ENCODE peak calls at places on chromosome 12, in seven cellular contexts. One of them, this sample, is unnamed. For H3K27me3, the result is how much of the 10 kb centered on the place peaks cover.

GRCh38 chr12:118220697-118221096 is 84.8 kb downstream of the PEBP1 start:
- DNase-seq in fibroblast of lung: peak
- DNase-seq in tibial nerve: no peak
- DNase-seq in AG04450: peak
- DNase-seq in heart left ventricle: no peak
- DNase-seq in vagina: no peak
- DNase-seq in tibial artery: no peak
- DNase-seq in this sample: no peak

GRCh38 chr12:93108958-93109357 is 179.9 kb upstream of the EEA1 start:
- DNase-seq in tibial nerve: no peak
- DNase-seq in heart left ventricle: no peak
- DNase-seq in fibroblast of lung: peak
- DNase-seq in AG04450: no peak
- DNase-seq in tibial artery: no peak
- DNase-seq in vagina: no peak
- DNase-seq in this sample: no peak

GRCh38 chr12:68972570-68972969 is 39.6 kb upstream of the CPM start:
- DNase-seq in heart left ventricle: no peak
- DNase-seq in AG04450: no peak
- DNase-seq in tibial artery: no peak
- DNase-seq in fibroblast of lung: no peak
- DNase-seq in vagina: no peak
- DNase-seq in tibial nerve: no peak
- DNase-seq in this sample: no peak

GRCh38 chr12:55002355-55002754 is 17.4 kb upstream of the NEUROD4 start:
- DNase-seq in tibial nerve: no peak
- DNase-seq in AG04450: no peak
- DNase-seq in fibroblast of lung: no peak
- DNase-seq in heart left ventricle: no peak
- DNase-seq in vagina: no peak
- DNase-seq in tibial artery: no peak
- DNase-seq in this sample: no peak

GRCh38 chr12:100359822-100360221 is 2.9 kb downstream of the SLC17A8 start:
- DNase-seq in tibial artery: no peak
- DNase-seq in fibroblast of lung: peak
- DNase-seq in heart left ventricle: no peak
- DNase-seq in vagina: no peak
- DNase-seq in tibial nerve: no peak
- DNase-seq in AG04450: no peak
- DNase-seq in this sample: no peak

GRCh38 chr12:42332301-42332894 is 6.4 kb downstream of the PPHLN1 start:
- DNase-seq in AG04450: no peak
- DNase-seq in heart left ventricle: no peak
- DNase-seq in vagina: no peak
- DNase-seq in fibroblast of lung: peak
- DNase-seq in tibial nerve: no peak
- DNase-seq in tibial artery: no peak
- DNase-seq in this sample: peak

GRCh38 chr12:9787340-9787737 is 26.6 kb upstream of the CD69 start:
- DNase-seq in fibroblast of lung: peak
- DNase-seq in AG04450: no peak
- DNase-seq in tibial nerve: no peak
- DNase-seq in heart left ventricle: no peak
- DNase-seq in tibial artery: no peak
- DNase-seq in vagina: no peak
- DNase-seq in this sample: no peak

GRCh38 chr12:76020281-76020680 is 11.3 kb downstream of the PHLDA1 start:
- DNase-seq in AG04450: no peak
- DNase-seq in vagina: no peak
- DNase-seq in tibial nerve: no peak
- DNase-seq in tibial artery: no peak
- DNase-seq in heart left ventricle: no peak
- DNase-seq in fibroblast of lung: peak
- DNase-seq in this sample: no peak

GRCh38 chr12:105469182-105469581 is 138.7 kb downstream of the C12orf75 start:
- DNase-seq in AG04450: no peak
- DNase-seq in tibial artery: no peak
- DNase-seq in tibial nerve: no peak
- DNase-seq in heart left ventricle: no peak
- DNase-seq in vagina: no peak
- DNase-seq in fibroblast of lung: no peak
- DNase-seq in this sample: no peak

GRCh38 chr12:22190-22529 is 44.4 kb upstream of the IQSEC3 start:
- DNase-seq in tibial artery: peak
- DNase-seq in vagina: peak
- DNase-seq in tibial nerve: no peak
- DNase-seq in AG04450: no peak
- DNase-seq in fibroblast of lung: no peak
- DNase-seq in heart left ventricle: no peak
- DNase-seq in this sample: no peak

GRCh38 chr12:105445261-105446015 is 114.9 kb downstream of the C12orf75 start:
- DNase-seq in tibial artery: no peak
- DNase-seq in fibroblast of lung: peak
- DNase-seq in heart left ventricle: no peak
- DNase-seq in AG04450: no peak
- DNase-seq in tibial nerve: no peak
- DNase-seq in vagina: no peak
- DNase-seq in this sample: no peak

GRCh38 chr12:51752490-51752889 is 96.0 kb downstream of the FIGNL2 start:
- DNase-seq in vagina: no peak
- DNase-seq in heart left ventricle: peak
- DNase-seq in AG04450: peak
- DNase-seq in tibial artery: no peak
- DNase-seq in tibial nerve: peak
- DNase-seq in fibroblast of lung: peak
- DNase-seq in this sample: no peak

GRCh38 chr12:121784460-121784859 is 9.0 kb downstream of the RHOF start:
- DNase-seq in AG04450: no peak
- DNase-seq in vagina: no peak
- DNase-seq in tibial artery: no peak
- DNase-seq in heart left ventricle: no peak
- DNase-seq in fibroblast of lung: peak
- DNase-seq in tibial nerve: no peak
- DNase-seq in this sample: no peak

DNA sequence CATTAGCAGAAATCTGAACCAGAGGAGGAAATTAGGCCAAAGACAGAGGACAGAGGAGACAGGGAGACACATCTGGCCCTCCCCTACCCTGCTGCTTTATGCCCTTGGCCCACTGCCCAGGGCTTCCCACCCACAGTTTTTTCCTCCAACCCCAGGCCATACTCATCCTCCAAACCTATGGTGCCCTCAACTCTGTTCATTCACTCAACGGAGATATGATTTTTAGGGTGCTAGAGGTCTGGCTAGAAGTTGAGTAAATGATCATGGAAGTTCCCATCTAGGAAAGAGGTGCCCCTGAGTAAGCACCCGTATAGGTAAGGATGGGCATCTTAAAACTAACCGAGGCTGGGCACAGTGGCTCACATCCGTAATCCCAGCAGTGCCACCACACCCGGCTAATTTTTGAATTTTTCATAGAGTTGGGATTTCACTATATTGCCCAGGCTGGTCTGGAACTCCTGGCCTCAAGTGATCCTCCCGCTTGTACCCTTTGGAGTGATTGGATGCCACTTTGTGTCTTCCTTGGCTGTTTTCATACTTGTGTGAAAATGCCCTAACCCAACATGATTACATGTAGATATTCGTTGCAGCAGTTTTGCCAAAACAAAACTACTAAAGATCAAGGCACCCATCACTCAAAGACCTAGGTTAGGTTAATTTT is 4.4 kb downstream of the KRT18 start:
- DNase-seq in tibial nerve: no peak
- DNase-seq in tibial artery: no peak
- DNase-seq in heart left ventricle: no peak
- DNase-seq in vagina: no peak
- DNase-seq in AG04450: no peak
- DNase-seq in fibroblast of lung: no peak
- DNase-seq in this sample: no peak
- H3K4me3 ChIP-seq in tibial nerve: no peak
- H3K4me3 ChIP-seq in tibial artery: no peak
- H3K4me3 ChIP-seq in heart left ventricle: no peak
- H3K4me3 ChIP-seq in vagina: no peak
- H3K4me3 ChIP-seq in AG04450: no peak
- H3K4me3 ChIP-seq in fibroblast of lung: no peak
- H3K4me3 ChIP-seq in this sample: no peak

GRCh38 chr12:132478433-132478803 is 11.5 kb upstream of the FBRSL1 start:
- DNase-seq in fibroblast of lung: no peak
- DNase-seq in tibial nerve: no peak
- DNase-seq in AG04450: no peak
- DNase-seq in vagina: no peak
- DNase-seq in heart left ventricle: peak
- DNase-seq in tibial artery: no peak
- DNase-seq in this sample: no peak
- H3K27me3 ChIP-seq in fibroblast of lung: under half
- H3K27me3 ChIP-seq in tibial nerve: under half
- H3K27me3 ChIP-seq in AG04450: under half
- H3K27me3 ChIP-seq in vagina: under half
- H3K27me3 ChIP-seq in heart left ventricle: under half
- H3K27me3 ChIP-seq in tibial artery: half or more
- H3K27me3 ChIP-seq in this sample: under half

GRCh38 chr12:109449845-109450532 is 27.1 kb downstream of the KCTD10 start:
- DNase-seq in vagina: no peak
- DNase-seq in tibial nerve: no peak
- DNase-seq in fibroblast of lung: no peak
- DNase-seq in tibial artery: no peak
- DNase-seq in AG04450: no peak
- DNase-seq in heart left ventricle: no peak
- DNase-seq in this sample: no peak
- TF ChIP-seq CTCF in vagina: no peak
- TF ChIP-seq CTCF in tibial nerve: no peak
- TF ChIP-seq CTCF in fibroblast of lung: no peak
- TF ChIP-seq CTCF in tibial artery: no peak
- TF ChIP-seq CTCF in AG04450: no peak
- TF ChIP-seq CTCF in heart left ventricle: no peak
- TF ChIP-seq CTCF in this sample: peak

DNA sequence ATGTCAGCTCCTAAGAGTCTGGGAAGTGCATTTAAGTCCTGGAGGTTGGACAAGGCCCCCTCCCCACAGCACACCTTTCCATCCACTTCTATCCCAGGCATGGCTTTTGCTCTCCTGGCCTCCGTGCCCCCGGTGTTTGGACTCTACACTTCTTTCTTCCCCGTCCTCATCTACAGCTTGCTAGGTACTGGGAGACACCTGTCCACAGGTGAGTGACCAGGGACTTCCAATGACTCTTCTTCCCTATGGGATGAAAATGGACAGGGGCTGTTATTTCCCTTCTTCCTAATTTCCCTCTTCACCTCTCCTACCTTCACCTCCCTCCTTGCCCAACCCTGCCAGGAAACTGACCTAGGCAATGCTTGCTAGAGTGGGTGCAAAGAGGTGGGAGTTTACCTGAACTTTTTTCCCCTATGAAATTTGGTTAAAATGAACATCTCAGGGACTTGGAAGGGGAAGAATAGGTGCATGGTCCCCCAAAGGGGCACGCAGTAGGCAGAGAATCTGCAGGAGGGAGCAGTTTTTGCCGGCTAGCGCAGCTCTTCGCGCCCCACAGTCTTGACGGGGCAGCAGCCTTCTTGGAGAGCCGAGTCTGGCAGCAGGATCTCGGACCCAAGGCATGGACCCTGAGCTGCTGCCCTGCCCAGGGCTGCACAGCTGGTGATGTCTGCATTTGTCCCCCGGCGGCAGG is 9.2 kb downstream of the ARHGEF25 start:
- DNase-seq in heart left ventricle: no peak
- DNase-seq in fibroblast of lung: no peak
- DNase-seq in vagina: no peak
- DNase-seq in AG04450: no peak
- DNase-seq in tibial nerve: no peak
- DNase-seq in tibial artery: no peak
- DNase-seq in this sample: no peak
- H3K4me3 ChIP-seq in heart left ventricle: peak
- H3K4me3 ChIP-seq in fibroblast of lung: no peak
- H3K4me3 ChIP-seq in vagina: no peak
- H3K4me3 ChIP-seq in AG04450: no peak
- H3K4me3 ChIP-seq in tibial nerve: no peak
- H3K4me3 ChIP-seq in tibial artery: no peak
- H3K4me3 ChIP-seq in this sample: no peak

DNA sequence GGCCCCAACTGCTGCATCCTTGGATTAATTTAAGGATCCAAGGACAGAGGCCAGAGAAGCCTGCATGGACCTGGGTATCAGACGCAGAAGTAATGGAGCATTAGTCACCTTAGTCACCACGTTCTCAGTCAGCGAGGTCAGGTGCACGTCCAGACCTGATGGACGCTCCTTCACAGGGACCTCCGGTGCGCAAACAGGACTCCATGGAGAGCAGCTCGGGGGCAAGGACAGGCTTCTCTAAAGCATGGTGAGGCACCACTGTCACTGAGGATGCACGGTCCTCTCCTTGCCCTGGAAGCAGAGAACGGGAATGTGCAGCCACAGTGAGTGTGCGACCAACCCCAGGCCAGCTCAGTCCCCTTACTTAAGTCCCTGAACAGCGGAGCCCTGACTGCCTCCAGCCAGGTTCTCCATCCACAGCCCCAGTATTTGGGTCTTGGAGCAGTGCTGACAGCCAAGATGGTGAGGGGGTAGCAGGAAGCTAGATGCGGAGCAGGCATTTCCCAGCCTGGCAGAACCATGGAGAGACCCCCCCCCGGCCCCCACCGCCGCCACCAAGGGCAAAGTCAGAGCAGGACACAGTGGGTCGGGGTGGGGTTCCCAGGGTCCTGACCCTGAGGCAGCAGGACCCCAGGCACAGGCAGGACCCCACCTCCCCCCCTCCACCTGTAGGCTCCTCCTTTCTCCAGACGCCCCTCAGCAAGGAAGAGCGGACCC is 253.4 kb upstream of the SFSWAP start:
- DNase-seq in fibroblast of lung: no peak
- DNase-seq in AG04450: no peak
- DNase-seq in tibial artery: no peak
- DNase-seq in vagina: no peak
- DNase-seq in heart left ventricle: no peak
- DNase-seq in tibial nerve: no peak
- DNase-seq in this sample: no peak
- H3K27me3 ChIP-seq in fibroblast of lung: under half
- H3K27me3 ChIP-seq in AG04450: under half
- H3K27me3 ChIP-seq in tibial artery: under half
- H3K27me3 ChIP-seq in vagina: under half
- H3K27me3 ChIP-seq in heart left ventricle: under half
- H3K27me3 ChIP-seq in tibial nerve: under half
- H3K27me3 ChIP-seq in this sample: under half

DNA sequence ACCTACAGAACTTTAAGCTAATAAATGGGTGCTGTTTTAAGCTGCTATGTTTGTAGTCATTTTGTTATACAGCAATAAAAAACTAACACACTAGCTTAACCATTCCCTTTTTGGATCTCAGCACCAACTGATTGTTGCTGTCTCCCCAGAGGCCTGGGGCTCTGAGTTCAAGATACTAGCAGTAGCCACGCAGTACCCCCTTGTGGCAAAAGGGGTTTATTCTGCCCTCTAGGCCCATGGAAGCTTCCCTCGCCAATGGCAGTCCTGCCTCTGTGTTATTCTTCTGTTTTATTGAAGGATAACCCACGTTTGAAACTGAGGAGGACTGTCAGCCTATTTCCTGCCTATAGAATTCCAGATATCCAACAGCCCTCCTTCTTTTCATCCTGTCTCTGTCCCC is 455.3 kb upstream of the ATP2B1 start:
- DNase-seq in fibroblast of lung: no peak
- DNase-seq in heart left ventricle: no peak
- DNase-seq in tibial artery: no peak
- DNase-seq in vagina: no peak
- DNase-seq in tibial nerve: no peak
- DNase-seq in AG04450: no peak
- DNase-seq in this sample: no peak
- TF ChIP-seq CTCF in fibroblast of lung: no peak
- TF ChIP-seq CTCF in heart left ventricle: no peak
- TF ChIP-seq CTCF in tibial artery: no peak
- TF ChIP-seq CTCF in vagina: no peak
- TF ChIP-seq CTCF in tibial nerve: no peak
- TF ChIP-seq CTCF in AG04450: no peak
- TF ChIP-seq CTCF in this sample: peak

GRCh38 chr12:96908170-96908675 is 1.2 kb downstream of the NEDD1 start:
- DNase-seq in tibial artery: no peak
- DNase-seq in fibroblast of lung: no peak
- DNase-seq in AG04450: no peak
- DNase-seq in heart left ventricle: no peak
- DNase-seq in tibial nerve: no peak
- DNase-seq in vagina: no peak
- DNase-seq in this sample: no peak
- H3K4me3 ChIP-seq in tibial artery: peak
- H3K4me3 ChIP-seq in fibroblast of lung: peak
- H3K4me3 ChIP-seq in AG04450: peak
- H3K4me3 ChIP-seq in heart left ventricle: peak
- H3K4me3 ChIP-seq in tibial nerve: peak
- H3K4me3 ChIP-seq in vagina: peak
- H3K4me3 ChIP-seq in this sample: peak

This sample was measured in GM06990.